ENCODE peak calls at places on chromosomes 1 and 21, in ten cellular contexts. T is cerebellar cortex, G is GM04504, F is HS-5, E is caudate nucleus, B is Ammon's horn, Z is A172, H is NCI-H2081, V is colonic mucosa, A is nucleus accumbens. D is an unnamed sample.

GRCh38 chr1:51926171-51926812 is 47.8 kb upstream of the NRDC start:
- DNase-seq in F (no peak), G (peak; percentile 38), Z (peak; percentile 19), H (no peak), E (no peak), B (no peak), V (no peak), T (peak; percentile 27), A (no peak), D (no peak)

GRCh38 chr21:44297525-44298290 is 2.1 kb upstream of the PFKL start:
- DNase-seq in G (peak; percentile 56), H (peak; percentile 37), A (peak; percentile 64), F (peak; percentile 25), V (peak; percentile 90), T (peak; percentile 88), B (peak; percentile 93), Z (peak; percentile 87), E (peak; percentile 69), D (peak; percentile 64)

GRCh38 chr1:22140681-22141080 is 2.2 kb downstream of the WNT4 start:
- DNase-seq in H (no peak), Z (no peak), T (no peak), A (no peak), B (no peak), V (no peak), E (no peak), F (no peak), G (no peak), D (no peak)

GRCh38 chr1:98931134-98931835 is 73.4 kb downstream of the PLPPR5 start:
- DNase-seq in A (peak; percentile 22), H (no peak), E (peak; percentile 19), T (no peak), B (no peak), G (no peak), V (no peak), F (no peak), Z (no peak), D (no peak)

GRCh38 chr1:206696812-206697585 is 12.3 kb downstream of the MAPKAPK2 start:
- DNase-seq in H (no peak), G (no peak), T (no peak), B (no peak), F (no peak), V (no peak), A (no peak), E (no peak), Z (no peak), D (no peak)

GRCh38 chr1:62434612-62434994 is 2.2 kb upstream of the USP1 start:
- DNase-seq in A (no peak), B (no peak), E (no peak), G (no peak), T (no peak), V (no peak), Z (no peak), F (no peak), H (no peak), D (no peak)

GRCh38 chr1:50531601-50532000 is 108.4 kb upstream of the DMRTA2 start:
- DNase-seq in G (no peak), V (no peak), H (no peak), A (no peak), E (no peak), Z (no peak), T (no peak), B (no peak), F (no peak), D (no peak)

GRCh38 chr1:10530281-10530740 is 55.6 kb downstream of the PEX14 start:
- DNase-seq in E (no peak), B (peak; percentile 6), A (no peak), G (no peak), T (no peak), V (no peak), F (no peak), H (no peak), Z (peak; percentile 67), D (no peak)

GRCh38 chr21:44598031-44598430 is 2.4 kb upstream of the KRTAP10-7 start:
- DNase-seq in Z (no peak), H (no peak), A (no peak), G (no peak), E (no peak), V (no peak), B (no peak), F (no peak), T (no peak), D (no peak)

GRCh38 chr1:34684246-34684645 is 70.6 kb upstream of the GJB5 start:
- DNase-seq in T (no peak), A (peak; percentile 6), H (no peak), F (no peak), E (peak; percentile 50), Z (peak; percentile 6), G (no peak), V (peak; percentile 49), B (peak; percentile 71), D (peak; percentile 8)

GRCh38 chr1:25790472-25790871 is 9.5 kb upstream of the SELENON start:
- DNase-seq in B (no peak), E (no peak), H (no peak), G (no peak), Z (no peak), A (no peak), T (no peak), F (no peak), V (no peak), D (no peak)

D was measured in stimulated activated naive CD8-positive, alpha-beta T cell treated with anti-CD3 and anti-CD28 coated beads, Interleukin-15, amount 100 ng/mL, for 72 hours.